ENCODE peak calls at places on chromosomes 16 and 17, in seven cellular contexts. V is ovary; K is HFF-Myc; N is iPS DF 19.7; Q is activated T-helper 1 cell treated with anti-CD3 and anti-CD28 coated beads, Interleukin-2, amount 50 U/mL, for 16 hours; L is transverse colon; H is stimulated activated CD4-positive, alpha-beta T cell treated with anti-CD3 and anti-CD28 coated beads, Interleukin-1b, Interleukin-23, amount 100 ng/mL, for 1 hour. Y is an unnamed sample.

GRCh38 chr16:50909831-50910697 is 168.2 kb downstream of the CYLD start:
- DNase-seq in V (no peak), K (no peak), N (no peak), Q (no peak), L (no peak), H (no peak), Y (no peak)

GRCh38 chr16:29290631-29291247 is 115.8 kb downstream of the NPIPB11 start:
- DNase-seq in V (peak), K (peak), N (peak), Q (peak), L (peak), H (peak), Y (peak)

GRCh38 chr17:64060331-64060730 is 39.9 kb upstream of the ICAM2 start:
- DNase-seq in V (no peak), K (no peak), N (no peak), Q (no peak), L (no peak), H (no peak), Y (no peak)

GRCh38 chr17:78125138-78125913 is 3.2 kb downstream of the TMC6 start:
- DNase-seq in V (no peak), K (no peak), N (no peak), Q (no peak), L (no peak), H (no peak), Y (no peak)

GRCh38 chr17:70158180-70158579 is 11.2 kb upstream of the KCNJ2 start:
- DNase-seq in V (no peak), K (no peak), N (no peak), Q (no peak), L (no peak), H (no peak), Y (no peak)

GRCh38 chr16:85822145-85822544 is 22.6 kb downstream of the COX4I1 start:
- DNase-seq in V (no peak), K (no peak), N (no peak), Q (no peak), L (no peak), H (no peak), Y (no peak)

GRCh38 chr16:56776562-56776961 is 46.6 kb downstream of the NUP93 start:
- DNase-seq in V (peak), K (peak), N (no peak), Q (no peak), L (peak), H (no peak), Y (no peak)

GRCh38 chr16:23324727-23325126 is 22.6 kb downstream of the SCNN1B start:
- DNase-seq in V (no peak), K (no peak), N (no peak), Q (no peak), L (peak), H (no peak), Y (no peak)

GRCh38 chr16:426115-426905 is 861 bp downstream of the RAB11FIP3 start:
- DNase-seq in V (peak), K (no peak), N (no peak), Q (no peak), L (peak), H (no peak), Y (no peak)

GRCh38 chr17:65742433-65743312 is 181.2 kb upstream of the AXIN2 start:
- DNase-seq in V (no peak), K (no peak), N (no peak), Q (no peak), L (no peak), H (no peak), Y (no peak)

GRCh38 chr17:41800601-41801373 is 11.0 kb downstream of the P3H4 start:
- DNase-seq in V (no peak), K (no peak), N (no peak), Q (no peak), L (peak), H (no peak), Y (no peak)

GRCh38 chr16:23771642-23772041 is 16.8 kb downstream of the CHP2 start:
- DNase-seq in V (no peak), K (no peak), N (no peak), Q (no peak), L (no peak), H (no peak), Y (no peak)

GRCh38 chr16:35795361-35796029 is 2336.1 kb downstream of the TP53TG3F start:
- DNase-seq in V (no peak), K (no peak), N (no peak), Q (no peak), L (no peak), H (no peak), Y (no peak)

GRCh38 chr17:82029990-82030469 is 1.4 kb upstream of the RAC3 start:
- DNase-seq in V (no peak), K (no peak), N (no peak), Q (no peak), L (no peak), H (no peak), Y (no peak)

GRCh38 chr16:9099131-9099625 is 7.7 kb downstream of the HAPSTR1 start:
- DNase-seq in V (no peak), K (no peak), N (no peak), Q (no peak), L (no peak), H (no peak), Y (no peak)

GRCh38 chr16:85037050-85037410 is 9.4 kb downstream of the KIAA0513 start:
- DNase-seq in V (no peak), K (peak), N (no peak), Q (no peak), L (no peak), H (no peak), Y (no peak)

GRCh38 chr17:48601528-48602430 is 3.0 kb downstream of the HOXB6 start:
- DNase-seq in V (no peak), K (no peak), N (no peak), Q (no peak), L (peak), H (no peak), Y (no peak)

GRCh38 chr17:43982171-43982570 is 22.3 kb upstream of the NAGS start:
- DNase-seq in V (no peak), K (no peak), N (no peak), Q (no peak), L (no peak), H (no peak), Y (no peak)

GRCh38 chr16:53465606-53466290 is 31.5 kb downstream of the RBL2 start:
- DNase-seq in V (no peak), K (peak), N (no peak), Q (no peak), L (no peak), H (no peak), Y (no peak)

GRCh38 chr17:50903604-50904521 is 37.7 kb upstream of the TOB1 start:
- DNase-seq in V (no peak), K (no peak), N (no peak), Q (no peak), L (no peak), H (no peak), Y (peak)

GRCh38 chr16:70470927-70471341 is 16.5 kb downstream of the FCSK start:
- DNase-seq in V (no peak), K (no peak), N (no peak), Q (no peak), L (peak), H (no peak), Y (no peak)

GRCh38 chr17:61715348-61715747 is 124.3 kb upstream of the NACA2 start:
- DNase-seq in V (no peak), K (no peak), N (no peak), Q (no peak), L (no peak), H (no peak), Y (no peak)

GRCh38 chr16:425082-425718 is at the start of gene RAB11FIP3:
- DNase-seq in V (peak), K (no peak), N (no peak), Q (peak), L (peak), H (peak), Y (peak)

GRCh38 chr17:76562734-76563148 is 22.9 kb downstream of the PRCD start:
- DNase-seq in V (peak), K (peak), N (no peak), Q (no peak), L (no peak), H (no peak), Y (no peak)

Y was measured in stimulated activated CD8-positive, alpha-beta memory T cell treated with anti-CD3 and anti-CD28 coated beads, Interleukin-7, amount 100 ng/mL, for 48 hours.